ENCODE peak calls at places on chromosome 1, in ten cellular contexts. L is heart left ventricle; G is lower leg skin; N is NCI-H1694 treated with DMSO at 0.1 percent for 48 hours; R is stimulated activated CD4-positive, alpha-beta T cell treated with anti-CD3 and anti-CD28 coated beads, Interleukin-15, amount 100 ng/mL, for 1 hour; X is endothelial cell; Q is hypothalamus; H is activated CD4-positive, alpha-beta memory T cell treated with anti-CD3 and anti-CD28 coated beads for 36 hours; F is HT-29; W is amniotic stem cell. C is an unnamed sample.

GRCh38 chr1:33974147-33974546 is 110.3 kb downstream of the HMGB4 start:
- DNase-seq in L (no peak), X (no peak), R (no peak), N (no peak), W (no peak), F (no peak), H (no peak), Q (no peak), G (no peak), C (no peak)

GRCh38 chr1:6624712-6625578 is at the start of gene THAP3:
- DNase-seq in G (peak; percentile 75), L (peak; percentile 92), Q (peak; percentile 40), H (peak; percentile 93), W (peak; percentile 46), X (peak; percentile 89), R (peak; percentile 83), N (peak; percentile 15), F (peak; percentile 87), C (peak; percentile 97)

GRCh38 chr1:98260839-98261238 is 340.0 kb upstream of the DPYD start:
- DNase-seq in F (no peak), R (no peak), H (no peak), X (no peak), Q (no peak), L (no peak), W (no peak), N (no peak), G (no peak), C (no peak)

GRCh38 chr1:38029081-38029681 is 16.6 kb downstream of the UTP11 start:
- DNase-seq in N (peak; percentile 60), X (no peak), F (no peak), Q (no peak), G (no peak), W (no peak), L (no peak), H (no peak), R (no peak), C (no peak)

GRCh38 chr1:89260042-89260441 is 12.6 kb downstream of the GBP5 start:
- DNase-seq in R (no peak), G (no peak), H (no peak), W (no peak), L (no peak), Q (no peak), N (no peak), X (no peak), F (no peak), C (no peak)

GRCh38 chr1:41102653-41103052 is 81.1 kb upstream of the SLFNL1 start:
- DNase-seq in R (no peak), L (no peak), Q (no peak), X (no peak), H (no peak), G (no peak), F (no peak), W (no peak), N (no peak), C (no peak)

GRCh38 chr1:29258974-29259801 is 22.9 kb downstream of the PTPRU start:
- DNase-seq in X (peak; percentile 31), H (no peak), Q (no peak), L (no peak), W (no peak), N (no peak), G (no peak), F (no peak), R (no peak), C (no peak)

GRCh38 chr1:21875621-21876063 is 61.5 kb downstream of the HSPG2 start:
- DNase-seq in G (no peak), N (no peak), F (no peak), W (no peak), Q (no peak), R (no peak), X (no peak), L (no peak), H (no peak), C (no peak)

GRCh38 chr1:116491985-116492811 is 78.6 kb downstream of the CD58 start:
- DNase-seq in R (no peak), F (no peak), G (no peak), L (no peak), H (no peak), Q (no peak), X (no peak), W (no peak), N (no peak), C (no peak)